ENCODE peak calls at places on chromosome 11, in nine cellular contexts. G is MCF 10A, C is NCI-H1436, D is M059J, Z is kidney tubule cell, W is NCI-H1092, F is sciatic nerve, E is neural progenitor cell, T is GM12878. J is an unnamed sample.

GRCh38 chr11:117705866-117706265 is 91.2 kb downstream of the DSCAML1 start:
- DNase-seq in D (no peak), T (no peak), C (no peak), Z (no peak), G (no peak), E (peak; percentile 54), F (no peak), W (peak; percentile 44), J (no peak)

GRCh38 chr11:74018331-74019005 is 9.6 kb upstream of the UCP3 start:
- DNase-seq in D (peak; percentile 90), T (no peak), G (peak; percentile 73), W (no peak), Z (peak; percentile 60), E (no peak), C (no peak), F (peak; percentile 89), J (peak; percentile 74)

GRCh38 chr11:70205766-70206165 is 2.7 kb downstream of the FADD start:
- DNase-seq in C (no peak), D (no peak), T (no peak), F (no peak), E (no peak), W (no peak), G (no peak), Z (no peak), J (no peak)

GRCh38 chr11:65569973-65570918 is at the start of gene ZNRD2:
- DNase-seq in G (peak; percentile 97), F (peak; percentile 98), W (peak; percentile 98), C (peak; percentile 96), Z (peak; percentile 99), E (peak; percentile 99), D (peak; percentile 98), T (peak; percentile 97), J (peak; percentile 92)

GRCh38 chr11:79419120-79419519 is 21.7 kb downstream of the TENM4 start:
- DNase-seq in W (no peak), G (peak; percentile 96), F (no peak), C (no peak), D (peak; percentile 96), Z (peak; percentile 97), E (no peak), T (no peak), J (peak; percentile 99)

GRCh38 chr11:108369064-108369463 is 98.3 kb downstream of the C11orf65 start:
- DNase-seq in F (no peak), W (no peak), C (no peak), E (no peak), G (no peak), Z (no peak), T (no peak), D (no peak), J (no peak)

GRCh38 chr11:129368889-129369672 is 6.6 kb upstream of the BARX2 start:
- DNase-seq in E (no peak), C (no peak), F (no peak), Z (no peak), T (no peak), G (no peak), D (no peak), W (no peak), J (peak; percentile 51)

GRCh38 chr11:16739326-16739875 is 954 bp downstream of the C11orf58 start:
- DNase-seq in D (peak; percentile 65), W (no peak), G (peak; percentile 20), T (no peak), C (no peak), E (peak; percentile 4), Z (peak; percentile 36), F (no peak), J (no peak)

GRCh38 chr11:94493146-94493442 is 550 bp downstream of the MRE11 start:
- DNase-seq in Z (peak; percentile 44), G (no peak), D (no peak), E (no peak), W (no peak), T (no peak), F (no peak), C (no peak), J (peak; percentile 51)

GRCh38 chr11:2100361-2101170 is 38.6 kb downstream of the IGF2 start:
- DNase-seq in E (no peak), D (no peak), Z (no peak), W (no peak), F (peak; percentile 35), C (peak; percentile 11), T (no peak), G (no peak), J (peak; percentile 35)

GRCh38 chr11:122367809-122368231 is 251.8 kb upstream of the BLID start:
- DNase-seq in C (no peak), Z (peak; percentile 70), F (no peak), W (no peak), D (peak; percentile 50), G (peak; percentile 74), T (no peak), E (peak; percentile 8), J (peak; percentile 81)

GRCh38 chr11:110939471-110939870 is 227.2 kb upstream of the ARHGAP20 start:
- DNase-seq in W (no peak), F (no peak), D (no peak), Z (no peak), E (no peak), G (no peak), T (no peak), C (no peak), J (no peak)

GRCh38 chr11:67266424-67267187 is at the start of gene GRK2:
- DNase-seq in C (no peak), D (peak; percentile 50), E (peak; percentile 37), Z (peak; percentile 65), T (no peak), F (peak; percentile 65), G (peak; percentile 42), W (peak; percentile 33), J (no peak)

GRCh38 chr11:94602430-94603372 is 35.5 kb downstream of the PIWIL4 start:
- DNase-seq in D (no peak), F (peak; percentile 78), G (no peak), Z (peak; percentile 98), T (peak; percentile 75), E (no peak), W (no peak), C (no peak), J (peak; percentile 85)

GRCh38 chr11:83520849-83521248 is 234.7 kb upstream of the CCDC90B start:
- DNase-seq in E (no peak), D (no peak), G (no peak), C (no peak), Z (no peak), T (no peak), F (no peak), W (no peak), J (no peak)

GRCh38 chr11:115739121-115739520 is 234.9 kb upstream of the CADM1 start:
- DNase-seq in E (peak; percentile 59), T (no peak), F (no peak), G (no peak), D (no peak), Z (no peak), C (no peak), W (no peak), J (peak; percentile 61)

GRCh38 chr11:46513934-46514342 is 79.9 kb downstream of the AMBRA1 start:
- DNase-seq in C (peak; percentile 20), D (no peak), T (no peak), W (peak; percentile 14), F (peak; percentile 63), G (peak; percentile 80), Z (peak; percentile 48), E (no peak), J (peak; percentile 95)

GRCh38 chr11:130431337-130431773 is 2.9 kb upstream of the ADAMTS8 start:
- DNase-seq in W (peak; percentile 73), T (no peak), C (peak; percentile 30), E (peak; percentile 90), F (peak; percentile 88), D (peak; percentile 61), Z (peak; percentile 64), G (peak; percentile 79), J (peak; percentile 68)

GRCh38 chr11:88704505-88704904 is 361.3 kb downstream of the GRM5 start:
- DNase-seq in Z (peak; percentile 5), G (peak; percentile 27), D (peak; percentile 11), E (peak; percentile 40), T (no peak), W (no peak), F (no peak), C (no peak), J (no peak)

GRCh38 chr11:12289667-12290476 is 87.5 kb upstream of the PARVA start:
- DNase-seq in E (no peak), Z (no peak), G (no peak), T (no peak), D (no peak), F (no peak), W (no peak), C (no peak), J (no peak)

GRCh38 chr11:67449116-67449844 is 3.2 kb downstream of the GPR152 start:
- DNase-seq in E (no peak), G (no peak), F (no peak), Z (no peak), T (no peak), D (no peak), W (no peak), C (peak; percentile 24), J (no peak)

GRCh38 chr11:130868087-130868486 is 48.2 kb downstream of the SNX19 start:
- DNase-seq in Z (no peak), G (no peak), E (no peak), W (no peak), F (no peak), T (no peak), D (no peak), C (no peak), J (no peak)

GRCh38 chr11:64231536-64231935 is 1.2 kb downstream of the DNAJC4 start:
- DNase-seq in E (no peak), D (no peak), Z (no peak), T (no peak), W (no peak), C (no peak), F (no peak), G (no peak), J (no peak)

GRCh38 chr11:76744186-76745058 is 38.7 kb upstream of the TSKU start:
- DNase-seq in T (no peak), F (no peak), C (no peak), E (no peak), G (no peak), Z (peak; percentile 18), W (no peak), D (no peak), J (no peak)

GRCh38 chr11:86588566-86589090 is 83.8 kb downstream of the ME3 start:
- DNase-seq in C (peak; percentile 73), G (no peak), W (peak; percentile 75), D (no peak), E (peak; percentile 97), T (no peak), F (no peak), Z (peak; percentile 84), J (no peak)

GRCh38 chr11:9315078-9315688 is 790 bp upstream of the TMEM41B start:
- DNase-seq in W (no peak), E (peak; percentile 40), C (no peak), G (no peak), F (no peak), Z (no peak), D (peak; percentile 38), T (no peak), J (no peak)

GRCh38 chr11:128517457-128518230 is 69.7 kb downstream of the ETS1 start:
- DNase-seq in F (no peak), G (no peak), Z (no peak), E (no peak), D (peak; percentile 89), C (no peak), W (no peak), T (no peak), J (no peak)

GRCh38 chr11:15493921-15494630 is 379.4 kb downstream of the INSC start:
- DNase-seq in D (peak; percentile 68), F (no peak), Z (peak; percentile 95), W (no peak), E (no peak), C (no peak), T (no peak), G (peak; percentile 86), J (peak; percentile 46)

GRCh38 chr11:69888671-69889076 is 69.5 kb upstream of the FGF3 start:
- DNase-seq in C (peak; percentile 57), E (peak; percentile 83), Z (peak; percentile 68), D (peak; percentile 60), T (no peak), F (peak; percentile 78), G (peak; percentile 69), W (peak; percentile 70), J (peak; percentile 55)

GRCh38 chr11:129974672-129975071 is 28.0 kb downstream of the PRDM10 start:
- DNase-seq in C (no peak), G (no peak), D (no peak), T (no peak), E (no peak), Z (no peak), F (no peak), W (no peak), J (no peak)

J was measured in bronchial epithelial cell.